ENCODE peak calls at places on chromosomes 2 and 18, in four cellular contexts. C, O, V and K are unnamed samples.

GRCh38 chr2:213545481-213545880 is 261.2 kb downstream of the SPAG16 start:
- DNase-seq in C (no peak), O (no peak), V (no peak), K (no peak)

GRCh38 chr2:25000503-25001328 is 29.0 kb upstream of the DNAJC27 start:
- DNase-seq in C (no peak), O (no peak), V (peak), K (no peak)

GRCh38 chr2:135745545-135745944 is 3.9 kb downstream of the UBXN4 start:
- DNase-seq in C (no peak), O (no peak), V (peak), K (no peak)

GRCh38 chr2:241901500-241902351 is 32.2 kb downstream of the RTP5 start:
- DNase-seq in C (peak), O (no peak), V (no peak), K (peak)

GRCh38 chr2:179201884-179202283 is 62.7 kb downstream of the SESTD1 start:
- DNase-seq in C (no peak), O (no peak), V (peak), K (no peak)

GRCh38 chr2:58502931-58503330 is 261.8 kb upstream of the FANCL start:
- DNase-seq in C (no peak), O (no peak), V (no peak), K (no peak)

GRCh38 chr2:106039634-106040033 is 154.5 kb downstream of the UXS1 start:
- DNase-seq in C (peak), O (no peak), V (no peak), K (no peak)

GRCh38 chr2:126822921-126823320 is 75.8 kb upstream of the TEX51 start:
- DNase-seq in C (no peak), O (no peak), V (no peak), K (no peak)

GRCh38 chr2:177385151-177385550 is 7.4 kb upstream of the AGPS start:
- DNase-seq in C (no peak), O (no peak), V (no peak), K (no peak)

GRCh38 chr2:74007120-74007519 is 22.4 kb downstream of the TET3 start:
- DNase-seq in C (no peak), O (no peak), V (peak), K (no peak)

GRCh38 chr2:84830095-84830494 is 50.8 kb downstream of the TRABD2A start:
- DNase-seq in C (no peak), O (no peak), V (no peak), K (no peak)

GRCh38 chr18:32920796-32921787 is 148.3 kb upstream of the KLHL14 start:
- DNase-seq in C (no peak), O (peak), V (peak), K (no peak)

GRCh38 chr2:144516417-144516980 is 3.4 kb downstream of the ZEB2 start:
- DNase-seq in C (no peak), O (peak), V (no peak), K (no peak)

GRCh38 chr2:144518744-144519596 is 949 bp downstream of the ZEB2 start:
- DNase-seq in C (no peak), O (no peak), V (no peak), K (no peak)

GRCh38 chr2:144517825-144518699 is 1.9 kb downstream of the ZEB2 start:
- DNase-seq in C (no peak), O (no peak), V (no peak), K (no peak)

GRCh38 chr2:144515694-144516416 is 4.1 kb downstream of the ZEB2 start:
- DNase-seq in C (peak), O (no peak), V (no peak), K (peak)

GRCh38 chr2:144516981-144517824 is 2.7 kb downstream of the ZEB2 start:
- DNase-seq in C (peak), O (peak), V (peak), K (peak)
- TF ChIP-seq POLR2A in C (peak), O (peak), V (no peak), K (peak)

DNA sequence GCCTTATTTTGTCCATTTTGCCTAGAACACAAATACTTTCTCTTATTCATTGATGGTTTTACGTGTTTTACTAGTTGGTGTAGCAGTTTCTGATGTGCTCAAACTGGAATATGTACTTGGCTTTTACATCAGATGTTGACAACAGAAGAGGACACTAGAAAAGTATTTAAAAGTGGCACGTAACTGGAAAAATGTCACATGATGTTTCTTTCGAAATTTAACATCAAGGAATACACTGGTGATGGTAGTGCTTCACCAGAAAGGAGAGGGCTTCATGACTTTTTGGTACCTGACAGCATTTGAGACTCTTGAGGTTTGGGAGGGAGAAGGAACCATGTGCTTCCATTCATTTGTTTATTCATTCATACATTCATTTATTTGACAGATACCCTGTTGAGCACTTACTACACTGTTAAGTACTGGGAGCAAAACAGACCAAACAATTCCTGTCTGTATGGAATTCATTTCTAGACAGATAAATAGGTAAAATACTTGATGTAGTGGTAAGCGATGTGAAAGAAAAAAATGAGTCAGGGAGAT is 1.5 kb downstream of the GIGYF2 start:
- DNase-seq in C (no peak), O (no peak), V (no peak), K (no peak)
- TF ChIP-seq POLR2A in C (no peak), O (no peak), V (no peak), K (no peak)

GRCh38 chr2:10258726-10259125 is 44.0 kb upstream of the HPCAL1 start:
- DNase-seq in C (no peak), O (no peak), V (no peak), K (peak)
- TF ChIP-seq POLR2A in C (no peak), O (no peak), V (no peak), K (no peak)

GRCh38 chr2:149587220-149587949 is at the start of gene MMADHC:
- DNase-seq in C (peak), O (peak), V (peak), K (peak)
- TF ChIP-seq POLR2A in C (peak), O (peak), V (peak), K (peak)

GRCh38 chr2:55051026-55051866 is 995 bp upstream of the RTN4 start:
- DNase-seq in C (peak), O (peak), V (peak), K (peak)
- TF ChIP-seq POLR2A in C (no peak), O (no peak), V (peak), K (no peak)

DNA sequence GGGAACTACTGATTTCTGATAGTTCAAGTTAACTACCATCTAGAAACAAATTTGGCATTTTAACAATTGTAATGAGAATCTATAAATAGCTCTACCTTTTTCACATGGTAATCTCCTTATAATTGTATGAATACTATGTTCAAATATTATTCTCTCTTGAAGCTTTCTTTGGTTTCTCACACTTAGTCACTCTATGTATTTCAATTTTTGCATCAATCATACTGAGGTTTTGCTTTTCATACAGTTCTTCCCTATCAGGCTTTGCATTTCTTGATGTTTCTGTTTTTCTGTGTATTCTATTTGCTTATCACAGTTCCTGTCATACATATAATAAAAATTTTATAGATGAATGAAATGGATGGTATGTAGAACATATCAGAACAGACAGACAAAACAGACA is 16.0 kb downstream of the VPS54 start:
- DNase-seq in C (no peak), O (no peak), V (no peak), K (no peak)
- TF ChIP-seq POLR2A in C (no peak), O (no peak), V (no peak), K (no peak)

DNA sequence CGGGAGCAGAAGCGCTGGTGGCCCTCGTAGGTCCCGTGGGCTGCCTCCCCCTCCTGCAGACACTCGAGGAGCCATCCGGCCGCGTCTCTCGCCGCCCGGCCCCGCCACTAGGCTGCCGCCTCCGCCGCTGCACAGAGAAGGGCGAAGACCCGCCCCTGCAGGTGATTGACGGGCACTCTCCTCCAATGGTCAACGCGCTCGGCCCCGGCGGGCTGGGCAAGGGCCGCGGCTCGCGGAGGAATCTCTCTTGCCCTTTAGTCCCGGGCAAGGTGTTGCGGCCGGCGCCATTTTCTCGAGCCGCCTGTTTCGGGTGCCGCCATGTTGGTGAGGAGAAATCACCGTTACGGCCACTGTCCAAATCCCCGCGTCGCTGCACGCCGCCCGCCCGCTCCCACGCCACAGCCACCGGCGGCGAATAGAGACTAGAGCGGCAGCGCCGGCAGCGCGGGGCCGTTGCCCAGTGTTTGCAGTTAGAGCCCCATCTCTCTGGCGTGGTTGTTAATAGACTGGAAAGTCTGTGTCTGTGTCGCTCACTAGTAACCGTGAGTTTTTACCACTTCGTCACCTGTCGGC is at the start of gene ZC3H6:
- DNase-seq in C (peak), O (peak), V (peak), K (peak)
- TF ChIP-seq POLR2A in C (peak), O (peak), V (peak), K (peak)

GRCh38 chr18:830315-830901 is 18.4 kb upstream of the YES1 start:
- DNase-seq in C (peak), O (no peak), V (peak), K (no peak)
- TF ChIP-seq POLR2A in C (no peak), O (no peak), V (no peak), K (no peak)